ENCODE peak calls at places on chromosomes 13 and 19, in five cellular contexts. One of them, this sample, is unnamed.

GRCh38 chr13:51643882-51644281 is 59.6 kb downstream of the WDFY2 start:
- DNase-seq in fibroblast of lung: peak
- DNase-seq in heart left ventricle: no peak
- DNase-seq in tibial artery: no peak
- DNase-seq in CD8-positive, alpha-beta memory T cell: no peak
- DNase-seq in this sample: no peak

GRCh38 chr19:10291554-10292205 is 1.9 kb downstream of the ICAM5 start:
- DNase-seq in fibroblast of lung: no peak
- DNase-seq in heart left ventricle: no peak
- DNase-seq in CD8-positive, alpha-beta memory T cell: no peak
- DNase-seq in tibial artery: no peak
- DNase-seq in this sample: no peak

GRCh38 chr13:20506676-20507075 is 19.0 kb downstream of the CRYL1 start:
- DNase-seq in heart left ventricle: no peak
- DNase-seq in CD8-positive, alpha-beta memory T cell: no peak
- DNase-seq in fibroblast of lung: no peak
- DNase-seq in tibial artery: no peak
- DNase-seq in this sample: no peak

GRCh38 chr13:80305737-80306136 is 35.2 kb downstream of the SPRY2 start:
- DNase-seq in CD8-positive, alpha-beta memory T cell: no peak
- DNase-seq in tibial artery: no peak
- DNase-seq in heart left ventricle: no peak
- DNase-seq in fibroblast of lung: no peak
- DNase-seq in this sample: no peak

GRCh38 chr19:2495130-2495641 is 19.3 kb downstream of the GADD45B start:
- DNase-seq in tibial artery: peak
- DNase-seq in heart left ventricle: peak
- DNase-seq in fibroblast of lung: peak
- DNase-seq in CD8-positive, alpha-beta memory T cell: no peak
- DNase-seq in this sample: no peak

GRCh38 chr13:39557285-39557955 is 45.6 kb downstream of the LHFPL6 start:
- DNase-seq in fibroblast of lung: no peak
- DNase-seq in CD8-positive, alpha-beta memory T cell: no peak
- DNase-seq in tibial artery: no peak
- DNase-seq in heart left ventricle: no peak
- DNase-seq in this sample: no peak

GRCh38 chr19:13029893-13030292 is 34.6 kb downstream of the NFIX start:
- DNase-seq in heart left ventricle: no peak
- DNase-seq in CD8-positive, alpha-beta memory T cell: no peak
- DNase-seq in fibroblast of lung: no peak
- DNase-seq in tibial artery: no peak
- DNase-seq in this sample: peak

GRCh38 chr19:23075031-23075733 is 41.6 kb upstream of the ZNF730 start:
- DNase-seq in tibial artery: peak
- DNase-seq in heart left ventricle: peak
- DNase-seq in CD8-positive, alpha-beta memory T cell: no peak
- DNase-seq in fibroblast of lung: peak
- DNase-seq in this sample: peak

GRCh38 chr19:42111384-42111783 is 20.9 kb downstream of the POU2F2 start:
- DNase-seq in tibial artery: no peak
- DNase-seq in fibroblast of lung: peak
- DNase-seq in heart left ventricle: no peak
- DNase-seq in CD8-positive, alpha-beta memory T cell: no peak
- DNase-seq in this sample: no peak

GRCh38 chr19:42601811-42602443 is 7.2 kb upstream of the CEACAM8 start:
- DNase-seq in heart left ventricle: no peak
- DNase-seq in fibroblast of lung: peak
- DNase-seq in tibial artery: no peak
- DNase-seq in CD8-positive, alpha-beta memory T cell: no peak
- DNase-seq in this sample: peak

GRCh38 chr13:98782654-98783053 is 30.2 kb upstream of the SLC15A1 start:
- DNase-seq in tibial artery: no peak
- DNase-seq in fibroblast of lung: peak
- DNase-seq in heart left ventricle: no peak
- DNase-seq in CD8-positive, alpha-beta memory T cell: no peak
- DNase-seq in this sample: peak

GRCh38 chr13:72204291-72204690 is 337.3 kb upstream of the DACH1 start:
- DNase-seq in CD8-positive, alpha-beta memory T cell: no peak
- DNase-seq in fibroblast of lung: peak
- DNase-seq in heart left ventricle: no peak
- DNase-seq in tibial artery: no peak
- DNase-seq in this sample: no peak

GRCh38 chr19:45670670-45671453 is 2.8 kb downstream of the GIPR start:
- DNase-seq in tibial artery: no peak
- DNase-seq in heart left ventricle: peak
- DNase-seq in fibroblast of lung: peak
- DNase-seq in CD8-positive, alpha-beta memory T cell: peak
- DNase-seq in this sample: no peak

GRCh38 chr13:69474286-69474685 is 633.3 kb upstream of the ATXN8OS start:
- DNase-seq in CD8-positive, alpha-beta memory T cell: no peak
- DNase-seq in tibial artery: no peak
- DNase-seq in fibroblast of lung: peak
- DNase-seq in heart left ventricle: no peak
- DNase-seq in this sample: no peak

GRCh38 chr19:10713317-10713716 is 4.6 kb upstream of the DNM2 start:
- DNase-seq in tibial artery: no peak
- DNase-seq in heart left ventricle: no peak
- DNase-seq in CD8-positive, alpha-beta memory T cell: no peak
- DNase-seq in fibroblast of lung: no peak
- DNase-seq in this sample: no peak

GRCh38 chr19:56987184-56987583 is 132.6 kb upstream of the USP29 start:
- DNase-seq in tibial artery: no peak
- DNase-seq in heart left ventricle: no peak
- DNase-seq in fibroblast of lung: no peak
- DNase-seq in CD8-positive, alpha-beta memory T cell: no peak
- DNase-seq in this sample: no peak

DNA sequence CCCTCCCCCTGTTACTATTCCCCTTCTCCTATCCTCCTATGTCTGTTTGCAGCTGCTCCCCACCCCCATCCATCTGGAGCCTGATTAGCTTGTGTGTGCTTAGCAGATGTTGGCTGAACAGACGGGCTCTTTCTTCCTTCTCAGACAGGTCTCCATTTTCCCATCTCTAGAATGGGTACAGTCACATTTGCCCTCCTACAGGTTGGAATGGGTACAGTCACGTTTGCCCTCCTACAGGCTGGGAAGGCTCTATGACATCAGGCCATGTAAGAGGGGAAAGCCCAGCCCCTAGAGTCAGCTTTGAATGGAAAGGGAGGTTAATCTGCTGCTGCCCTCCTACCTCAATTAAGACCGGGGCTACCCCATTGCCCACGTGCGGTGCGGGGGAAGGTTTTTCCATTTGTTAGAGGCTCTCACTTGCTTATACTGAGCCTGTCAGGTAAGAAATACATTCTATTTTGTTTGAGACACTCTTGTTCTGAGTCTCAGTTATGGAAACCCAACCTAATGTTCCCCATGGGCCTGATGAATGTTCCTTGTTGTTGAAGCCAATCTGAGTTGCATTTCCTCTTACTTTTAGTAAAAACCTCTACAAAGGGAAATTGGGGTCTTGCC is 2.2 kb upstream of the CLEC17A start:
- DNase-seq in heart left ventricle: no peak
- DNase-seq in CD8-positive, alpha-beta memory T cell: no peak
- DNase-seq in fibroblast of lung: no peak
- DNase-seq in tibial artery: no peak
- DNase-seq in this sample: no peak
- H3K4me3 ChIP-seq in heart left ventricle: no peak
- H3K4me3 ChIP-seq in CD8-positive, alpha-beta memory T cell: no peak
- H3K4me3 ChIP-seq in fibroblast of lung: no peak
- H3K4me3 ChIP-seq in tibial artery: no peak
- H3K4me3 ChIP-seq in this sample: no peak

DNA sequence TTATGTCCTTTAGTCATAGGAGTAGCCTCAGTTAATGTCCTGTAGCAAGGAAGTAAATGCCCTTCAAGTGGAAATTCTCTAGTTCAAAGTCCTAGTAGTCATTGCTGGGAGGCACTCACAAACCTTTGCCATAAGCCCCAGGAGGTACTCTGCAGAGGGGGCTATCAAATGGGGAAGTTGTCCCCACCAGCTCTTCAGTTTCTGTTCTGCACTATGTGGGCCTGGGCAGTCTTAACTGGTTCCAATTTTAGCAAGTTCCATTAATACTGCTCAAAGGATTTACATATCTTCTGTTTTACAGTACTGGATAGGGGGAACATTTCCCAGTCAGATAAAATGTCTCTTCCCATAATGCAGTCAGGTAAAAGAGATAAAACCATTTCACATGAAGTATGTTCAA is 101.3 kb downstream of the B3GLCT start:
- DNase-seq in CD8-positive, alpha-beta memory T cell: no peak
- DNase-seq in fibroblast of lung: no peak
- DNase-seq in heart left ventricle: no peak
- DNase-seq in tibial artery: no peak
- DNase-seq in this sample: no peak
- H3K4me3 ChIP-seq in CD8-positive, alpha-beta memory T cell: no peak
- H3K4me3 ChIP-seq in fibroblast of lung: no peak
- H3K4me3 ChIP-seq in heart left ventricle: no peak
- H3K4me3 ChIP-seq in tibial artery: no peak
- H3K4me3 ChIP-seq in this sample: no peak

GRCh38 chr13:110681868-110682550 is 23.9 kb downstream of the CARS2 start:
- DNase-seq in fibroblast of lung: no peak
- DNase-seq in tibial artery: no peak
- DNase-seq in heart left ventricle: no peak
- DNase-seq in CD8-positive, alpha-beta memory T cell: no peak
- DNase-seq in this sample: no peak
- H3K4me3 ChIP-seq in fibroblast of lung: no peak
- H3K4me3 ChIP-seq in tibial artery: no peak
- H3K4me3 ChIP-seq in heart left ventricle: no peak
- H3K4me3 ChIP-seq in CD8-positive, alpha-beta memory T cell: no peak
- H3K4me3 ChIP-seq in this sample: no peak

GRCh38 chr19:48859711-48860572 is 8.5 kb downstream of the PLEKHA4 start:
- DNase-seq in tibial artery: no peak
- DNase-seq in fibroblast of lung: no peak
- DNase-seq in CD8-positive, alpha-beta memory T cell: no peak
- DNase-seq in heart left ventricle: peak
- DNase-seq in this sample: no peak
- H3K4me3 ChIP-seq in tibial artery: no peak
- H3K4me3 ChIP-seq in fibroblast of lung: no peak
- H3K4me3 ChIP-seq in CD8-positive, alpha-beta memory T cell: peak
- H3K4me3 ChIP-seq in heart left ventricle: no peak
- H3K4me3 ChIP-seq in this sample: no peak

GRCh38 chr19:30719991-30720329 is 347.8 kb downstream of the ZNF536 start:
- DNase-seq in tibial artery: no peak
- DNase-seq in CD8-positive, alpha-beta memory T cell: no peak
- DNase-seq in fibroblast of lung: no peak
- DNase-seq in heart left ventricle: no peak
- DNase-seq in this sample: no peak

GRCh38 chr19:30717381-30717780 is 345.2 kb downstream of the ZNF536 start:
- DNase-seq in tibial artery: no peak
- DNase-seq in heart left ventricle: no peak
- DNase-seq in fibroblast of lung: no peak
- DNase-seq in CD8-positive, alpha-beta memory T cell: no peak
- DNase-seq in this sample: no peak

GRCh38 chr19:30718728-30719127 is 346.5 kb downstream of the ZNF536 start:
- DNase-seq in fibroblast of lung: no peak
- DNase-seq in tibial artery: no peak
- DNase-seq in heart left ventricle: no peak
- DNase-seq in CD8-positive, alpha-beta memory T cell: no peak
- DNase-seq in this sample: no peak

GRCh38 chr19:30718014-30718413 is 345.8 kb downstream of the ZNF536 start:
- DNase-seq in heart left ventricle: no peak
- DNase-seq in CD8-positive, alpha-beta memory T cell: no peak
- DNase-seq in tibial artery: no peak
- DNase-seq in fibroblast of lung: no peak
- DNase-seq in this sample: no peak

DNA sequence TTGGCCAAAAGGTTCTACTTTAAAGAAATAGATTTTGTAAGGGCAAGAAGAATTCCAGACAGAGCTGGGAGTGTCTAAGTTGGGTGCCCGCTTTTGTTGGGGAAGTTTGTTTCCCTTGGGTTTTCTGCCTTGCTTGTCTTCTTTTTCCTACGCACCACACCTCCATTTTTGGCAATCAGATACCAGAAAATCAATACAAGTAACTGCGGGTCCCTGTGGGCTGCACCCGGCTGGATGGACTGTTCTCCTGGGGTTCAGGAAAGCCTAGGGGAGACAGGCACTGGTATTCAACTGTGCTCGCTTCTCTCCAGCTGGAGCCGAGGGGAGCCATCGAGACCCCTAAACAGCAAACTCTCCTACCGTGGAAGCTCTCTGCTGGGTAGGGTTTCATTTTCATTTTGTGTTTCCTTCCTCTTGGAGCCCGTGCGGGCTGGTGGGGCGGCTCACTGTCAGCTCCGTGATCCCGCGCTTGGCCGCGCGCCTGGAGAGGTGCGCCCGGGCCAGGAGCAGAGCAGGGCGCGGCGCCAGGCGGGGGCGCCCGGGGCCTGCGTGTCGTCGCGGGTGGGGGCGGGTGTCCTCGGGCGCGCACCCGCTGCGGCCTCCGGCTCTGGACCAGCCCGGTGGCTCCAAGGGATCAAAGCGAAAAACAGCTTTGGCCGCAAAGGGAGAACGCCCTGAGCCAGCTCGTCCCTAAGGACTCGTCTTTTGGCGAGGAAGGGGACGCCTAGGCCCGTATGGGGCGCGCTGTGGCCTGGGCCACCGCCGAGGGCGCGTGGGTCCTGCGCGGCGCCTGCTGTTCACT is 347.2 kb downstream of the ZNF536 start:
- DNase-seq in tibial artery: no peak
- DNase-seq in fibroblast of lung: peak
- DNase-seq in heart left ventricle: peak
- DNase-seq in CD8-positive, alpha-beta memory T cell: no peak
- DNase-seq in this sample: no peak
- H3K4me3 ChIP-seq in tibial artery: peak
- H3K4me3 ChIP-seq in fibroblast of lung: peak
- H3K4me3 ChIP-seq in heart left ventricle: peak
- H3K4me3 ChIP-seq in CD8-positive, alpha-beta memory T cell: no peak
- H3K4me3 ChIP-seq in this sample: no peak

GRCh38 chr19:50658438-50659317 is 9.4 kb downstream of the C19orf81 start:
- DNase-seq in heart left ventricle: peak
- DNase-seq in tibial artery: peak
- DNase-seq in CD8-positive, alpha-beta memory T cell: no peak
- DNase-seq in fibroblast of lung: peak
- DNase-seq in this sample: peak
- H3K4me3 ChIP-seq in heart left ventricle: no peak
- H3K4me3 ChIP-seq in tibial artery: peak
- H3K4me3 ChIP-seq in CD8-positive, alpha-beta memory T cell: peak
- H3K4me3 ChIP-seq in fibroblast of lung: peak
- H3K4me3 ChIP-seq in this sample: peak